ENCODE peak calls at places on chromosomes 1 and 21, in seven cellular contexts. T, F, G, R, O, M and C are unnamed samples.

GRCh38 chr1:9388628-9389184 is 96.0 kb downstream of the SPSB1 start:
- DNase-seq in T (no peak), F (no peak), G (no peak), R (no peak), O (no peak), M (no peak), C (no peak)

GRCh38 chr1:164781980-164782379 is 223.0 kb downstream of the PBX1 start:
- DNase-seq in T (no peak), F (no peak), G (no peak), R (no peak), O (no peak), M (no peak), C (no peak)

GRCh38 chr21:46110499-46111192 is 12.7 kb downstream of the COL6A2 start:
- DNase-seq in T (no peak), F (no peak), G (no peak), R (no peak), O (peak), M (no peak), C (no peak)

GRCh38 chr1:92957020-92957734 is 4.1 kb downstream of the DIPK1A start:
- DNase-seq in T (no peak), F (no peak), G (no peak), R (no peak), O (no peak), M (no peak), C (peak)

GRCh38 chr1:32142446-32143301 is 34.8 kb downstream of the KPNA6 start:
- DNase-seq in T (peak), F (no peak), G (peak), R (no peak), O (peak), M (no peak), C (peak)

GRCh38 chr1:33248244-33248643 is 8.0 kb upstream of the ZNF362 start:
- DNase-seq in T (no peak), F (no peak), G (no peak), R (no peak), O (no peak), M (no peak), C (no peak)

GRCh38 chr1:119323216-119323982 is 45.2 kb upstream of the HAO2 start:
- DNase-seq in T (peak), F (peak), G (no peak), R (no peak), O (no peak), M (no peak), C (no peak)

GRCh38 chr21:31514598-31514997 is 144.9 kb upstream of the SOD1 start:
- DNase-seq in T (peak), F (no peak), G (no peak), R (no peak), O (no peak), M (peak), C (peak)

GRCh38 chr21:33078907-33079582 is 9.1 kb downstream of the OLIG1 start:
- DNase-seq in T (peak), F (peak), G (peak), R (peak), O (no peak), M (no peak), C (no peak)

GRCh38 chr1:56094168-56094567 is 485.2 kb downstream of the PLPP3 start:
- DNase-seq in T (no peak), F (no peak), G (no peak), R (no peak), O (no peak), M (no peak), C (no peak)

GRCh38 chr1:156481527-156481926 is 19.0 kb downstream of the MEF2D start:
- DNase-seq in T (no peak), F (no peak), G (no peak), R (no peak), O (no peak), M (no peak), C (no peak)

GRCh38 chr1:76864383-76864782 is 2.9 kb upstream of the ST6GALNAC5 start:
- DNase-seq in T (no peak), F (no peak), G (no peak), R (no peak), O (no peak), M (peak), C (no peak)

GRCh38 chr1:189859385-189859977 is 618.2 kb downstream of the BRINP3 start:
- DNase-seq in T (no peak), F (peak), G (no peak), R (peak), O (no peak), M (peak), C (no peak)

GRCh38 chr1:39105061-39105840 is 79.1 kb downstream of the NDUFS5 start:
- DNase-seq in T (no peak), F (no peak), G (no peak), R (peak), O (peak), M (peak), C (peak)

GRCh38 chr1:93440272-93440671 is 7.6 kb upstream of the FNBP1L start:
- DNase-seq in T (no peak), F (no peak), G (no peak), R (no peak), O (no peak), M (no peak), C (no peak)

GRCh38 chr21:43295016-43295958 is 126.5 kb downstream of the CRYAA start:
- DNase-seq in T (no peak), F (no peak), G (no peak), R (no peak), O (peak), M (no peak), C (no peak)

GRCh38 chr1:67307251-67308060 is at the start of gene IL12RB2:
- DNase-seq in T (no peak), F (no peak), G (no peak), R (no peak), O (peak), M (peak), C (no peak)

GRCh38 chr1:179814513-179814838 is 63.1 kb downstream of the TOR1AIP2 start:
- DNase-seq in T (no peak), F (no peak), G (no peak), R (no peak), O (peak), M (no peak), C (no peak)

GRCh38 chr1:12014141-12014981 is 4.9 kb upstream of the MIIP start:
- DNase-seq in T (no peak), F (no peak), G (peak), R (no peak), O (peak), M (no peak), C (no peak)

GRCh38 chr1:45827256-45827655 is 23.8 kb downstream of the MAST2 start:
- DNase-seq in T (no peak), F (no peak), G (no peak), R (no peak), O (no peak), M (no peak), C (no peak)

GRCh38 chr1:29896791-29897725 is 660.7 kb downstream of the PTPRU start:
- DNase-seq in T (peak), F (no peak), G (no peak), R (no peak), O (no peak), M (no peak), C (no peak)

GRCh38 chr1:55347786-55348185 is 132.6 kb upstream of the USP24 start:
- DNase-seq in T (no peak), F (no peak), G (no peak), R (no peak), O (no peak), M (no peak), C (no peak)

GRCh38 chr1:226134170-226135058 is 52.1 kb downstream of the ACBD3 start:
- DNase-seq in T (no peak), F (no peak), G (no peak), R (no peak), O (no peak), M (no peak), C (no peak)

GRCh38 chr1:66732407-66733166 is 19.7 kb upstream of the DYNLT5 start:
- DNase-seq in T (no peak), F (no peak), G (no peak), R (no peak), O (no peak), M (no peak), C (no peak)

GRCh38 chr1:23037081-23037740 is 17.9 kb downstream of the KDM1A start:
- DNase-seq in T (no peak), F (no peak), G (no peak), R (no peak), O (no peak), M (no peak), C (no peak)

GRCh38 chr1:226891846-226892533 is 21.6 kb downstream of the PSEN2 start:
- DNase-seq in T (no peak), F (no peak), G (no peak), R (no peak), O (no peak), M (no peak), C (no peak)

GRCh38 chr1:152191260-152191659 is 32.2 kb upstream of the RPTN start:
- DNase-seq in T (no peak), F (no peak), G (no peak), R (no peak), O (no peak), M (no peak), C (no peak)

GRCh38 chr1:116374340-116375164 is 1.5 kb downstream of the ATP1A1 start:
- DNase-seq in T (peak), F (no peak), G (no peak), R (no peak), O (peak), M (peak), C (peak)

GRCh38 chr1:179031855-179032513 is 6.3 kb downstream of the FAM20B start:
- DNase-seq in T (no peak), F (no peak), G (no peak), R (no peak), O (no peak), M (no peak), C (no peak)

GRCh38 chr1:8363764-8364301 is 45.9 kb downstream of the SLC45A1 start:
- DNase-seq in T (no peak), F (no peak), G (no peak), R (no peak), O (no peak), M (no peak), C (no peak)

GRCh38 chr21:44932366-44933181 is 7.3 kb upstream of the SLX9 start:
- DNase-seq in T (no peak), F (no peak), G (no peak), R (peak), O (peak), M (peak), C (no peak)

GRCh38 chr1:209510063-209510462 is 73.5 kb upstream of the CAMK1G start:
- DNase-seq in T (no peak), F (no peak), G (no peak), R (no peak), O (no peak), M (no peak), C (no peak)

GRCh38 chr1:91502138-91502881 is 1.7 kb downstream of the CDC7 start:
- DNase-seq in T (no peak), F (no peak), G (no peak), R (no peak), O (no peak), M (no peak), C (no peak)

GRCh38 chr1:18134324-18135046 is 26.9 kb downstream of the IGSF21 start:
- DNase-seq in T (no peak), F (no peak), G (no peak), R (no peak), O (no peak), M (no peak), C (no peak)